ENCODE peak calls at places on chromosomes 4 and X, in four cellular contexts. U, A, T and X are unnamed samples.

GRCh38 chr4:3413217-3413671 is 28.5 kb upstream of the HGFAC start:
- DNase-seq in A (no peak), U (no peak), T (no peak), X (no peak)

GRCh38 chr4:108029321-108029720 is 39.6 kb downstream of the HADH start:
- DNase-seq in T (no peak), A (no peak), U (no peak), X (no peak)

GRCh38 chrX:100911731-100912130 is 17.0 kb downstream of the XKRX start:
- DNase-seq in A (peak), U (no peak), T (no peak), X (no peak)

GRCh38 chrX:7347465-7347864 is 199.5 kb upstream of the PUDP start:
- DNase-seq in T (no peak), A (no peak), U (no peak), X (no peak)

GRCh38 chr4:101191302-101192098 is 155.8 kb downstream of the PPP3CA start:
- DNase-seq in A (peak), U (peak), T (no peak), X (no peak)

GRCh38 chr4:138367942-138368341 is 125.8 kb upstream of the SLC7A11 start:
- DNase-seq in A (no peak), T (no peak), U (no peak), X (no peak)

GRCh38 chrX:84339507-84340364 is 151.7 kb upstream of the RPS6KA6 start:
- DNase-seq in U (no peak), A (peak), T (no peak), X (peak)

GRCh38 chrX:116204947-116205346 is 34.4 kb downstream of the AGTR2 start:
- DNase-seq in A (peak), U (no peak), T (peak), X (no peak)

GRCh38 chr4:56289934-56290333 is 97.4 kb downstream of the AASDH start:
- DNase-seq in A (no peak), T (no peak), U (no peak), X (no peak)

GRCh38 chr4:74117024-74117534 is 18.1 kb upstream of the CXCL2 start:
- DNase-seq in T (peak), U (peak), A (peak), X (no peak)

GRCh38 chr4:38177035-38177791 is 217.0 kb downstream of the PTTG2 start:
- DNase-seq in T (no peak), U (peak), A (peak), X (peak)

GRCh38 chr4:87097075-87097474 is 123.3 kb downstream of the KLHL8 start:
- DNase-seq in A (no peak), T (no peak), U (no peak), X (peak)

GRCh38 chr4:65918872-65919271 is 248.6 kb upstream of the EPHA5 start:
- DNase-seq in T (no peak), A (no peak), U (no peak), X (no peak)

GRCh38 chr4:29900336-29900735 is 819.8 kb upstream of the PCDH7 start:
- DNase-seq in A (no peak), U (no peak), T (no peak), X (no peak)

GRCh38 chrX:9569875-9570274 is 105.0 kb downstream of the TBL1X start:
- DNase-seq in T (no peak), A (no peak), U (no peak), X (no peak)

GRCh38 chr4:138263438-138263837 is 21.3 kb upstream of the SLC7A11 start:
- DNase-seq in T (no peak), A (no peak), U (no peak), X (peak)

GRCh38 chr4:20137176-20137575 is 114.5 kb upstream of the SLIT2 start:
- DNase-seq in T (no peak), A (no peak), U (no peak), X (no peak)

GRCh38 chr4:2363056-2363719 is 55.3 kb downstream of the ZFYVE28 start:
- DNase-seq in U (peak), A (no peak), T (no peak), X (no peak)

GRCh38 chr4:182688081-182688480 is 229.1 kb downstream of the DCTD start:
- DNase-seq in U (no peak), A (no peak), T (no peak), X (no peak)

GRCh38 chr4:63430105-63430504 is 979.1 kb downstream of the TECRL start:
- DNase-seq in A (no peak), U (no peak), T (no peak), X (no peak)

GRCh38 chr4:41143721-41144379 is 70.5 kb downstream of the APBB2 start:
- DNase-seq in A (peak), T (no peak), U (no peak), X (no peak)

GRCh38 chrX:110964761-110965160 is 131.2 kb upstream of the PAK3 start:
- DNase-seq in T (no peak), U (peak), A (no peak), X (no peak)

GRCh38 chr4:1706358-1706757 is 5.8 kb downstream of the SLBP start:
- DNase-seq in U (no peak), T (no peak), A (no peak), X (no peak)

GRCh38 chr4:139472761-139473335 is 18.9 kb downstream of the RAB33B start:
- DNase-seq in A (no peak), T (no peak), U (no peak), X (no peak)

GRCh38 chr4:2843909-2844584 is 403 bp downstream of the ADD1 start:
- DNase-seq in A (peak), U (peak), T (no peak), X (peak)

GRCh38 chrX:22760513-22761057 is 239.2 kb upstream of the DDX53 start:
- DNase-seq in U (no peak), A (no peak), T (no peak), X (no peak)

GRCh38 chr4:69376450-69376849 is 96.2 kb downstream of the UGT2B28 start:
- DNase-seq in U (no peak), T (no peak), A (no peak), X (no peak)

GRCh38 chrX:110448459-110448858 is 89.8 kb downstream of the RTL9 start:
- DNase-seq in T (no peak), A (no peak), U (no peak), X (no peak)

GRCh38 chrX:129115104-129115503 is 408.2 kb downstream of the SMARCA1 start:
- DNase-seq in T (peak), A (peak), U (no peak), X (peak)

GRCh38 chrX:10326578-10326977 is 169.8 kb downstream of the CLCN4 start:
- DNase-seq in U (no peak), T (peak), A (peak), X (peak)

GRCh38 chr4:3634281-3635089 is 102.3 kb upstream of the LRPAP1 start:
- DNase-seq in A (no peak), T (no peak), U (no peak), X (no peak)

GRCh38 chr4:163846008-163846407 is 351.5 kb downstream of the TMA16 start:
- DNase-seq in U (no peak), T (no peak), A (no peak), X (no peak)

GRCh38 chrX:1788300-1788911 is 173.5 kb downstream of the ASMT start:
- DNase-seq in T (no peak), U (no peak), A (no peak), X (no peak)

GRCh38 chr4:51960486-51960885 is 59.7 kb downstream of the LRRC66 start:
- DNase-seq in T (no peak), A (no peak), U (no peak), X (no peak)

DNA sequence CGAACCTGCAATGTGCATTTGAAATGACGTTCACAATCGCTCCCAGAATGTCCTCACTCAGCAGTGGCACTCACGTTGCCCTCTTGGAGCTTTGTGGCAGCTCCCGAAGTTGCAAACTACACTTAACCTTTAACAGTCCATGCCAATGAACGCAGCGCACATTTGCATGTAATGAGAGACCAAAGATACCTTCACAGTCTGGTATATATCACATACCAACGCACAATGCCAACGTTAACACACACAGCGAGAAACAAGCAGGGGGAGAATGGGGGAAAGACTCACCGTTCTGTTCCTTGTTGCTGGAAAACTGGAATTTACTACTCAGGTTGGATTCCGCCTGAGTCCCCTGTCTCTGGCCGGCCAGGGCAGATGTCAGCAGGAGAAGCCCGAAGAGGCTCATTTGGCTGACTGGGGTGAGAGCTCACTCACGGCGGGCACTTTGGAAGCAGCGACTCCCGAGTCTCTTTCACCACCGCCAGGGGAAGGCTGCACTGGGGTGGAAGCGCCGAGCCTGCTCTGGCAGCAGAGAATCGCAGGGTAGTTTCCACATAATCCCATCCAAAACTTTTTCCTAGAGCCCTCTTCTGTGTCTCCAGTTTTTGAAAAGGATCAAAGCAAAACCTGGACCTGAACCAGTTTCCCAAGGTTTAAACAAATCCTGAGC is 965 bp downstream of the PDGFC start:
- DNase-seq in A (peak), T (no peak), U (peak), X (peak)
- TF ChIP-seq POLR2A in A (no peak), T (no peak), U (no peak), X (no peak)

GRCh38 chr4:112145326-112145819 is at the start of gene FAM241A:
- DNase-seq in T (peak), A (peak), U (peak), X (peak)
- TF ChIP-seq POLR2A in T (peak), A (peak), U (peak), X (peak)

DNA sequence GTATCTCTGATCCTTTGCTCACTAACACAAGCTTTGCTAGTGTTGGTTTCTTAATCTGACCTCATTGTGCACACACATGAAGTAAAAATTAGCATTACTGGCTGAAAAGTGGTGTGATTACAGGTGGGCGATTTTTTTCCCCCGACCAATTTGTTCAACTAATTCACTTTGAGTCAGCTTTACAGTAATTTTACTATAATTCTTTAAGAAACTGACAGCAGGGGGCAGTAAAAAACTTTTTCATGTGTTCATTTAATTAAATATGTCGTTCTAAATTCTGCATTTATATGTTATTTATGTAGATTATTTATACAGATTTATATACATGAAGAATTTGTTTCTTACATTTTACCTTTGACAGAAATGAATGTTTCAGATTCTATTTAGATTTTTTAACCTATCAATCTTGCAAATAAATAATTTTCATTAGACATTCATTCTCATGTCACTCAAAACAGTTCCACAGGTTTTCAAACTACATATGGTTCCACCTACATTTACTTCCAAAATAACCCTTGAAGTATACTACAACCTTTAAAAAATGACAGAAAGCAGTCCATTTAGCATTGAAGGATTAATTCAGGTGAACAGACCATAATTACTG is 17.5 kb downstream of the PALLD start:
- DNase-seq in U (no peak), A (peak), T (no peak), X (peak)
- TF ChIP-seq POLR2A in U (no peak), A (no peak), T (no peak), X (no peak)

DNA sequence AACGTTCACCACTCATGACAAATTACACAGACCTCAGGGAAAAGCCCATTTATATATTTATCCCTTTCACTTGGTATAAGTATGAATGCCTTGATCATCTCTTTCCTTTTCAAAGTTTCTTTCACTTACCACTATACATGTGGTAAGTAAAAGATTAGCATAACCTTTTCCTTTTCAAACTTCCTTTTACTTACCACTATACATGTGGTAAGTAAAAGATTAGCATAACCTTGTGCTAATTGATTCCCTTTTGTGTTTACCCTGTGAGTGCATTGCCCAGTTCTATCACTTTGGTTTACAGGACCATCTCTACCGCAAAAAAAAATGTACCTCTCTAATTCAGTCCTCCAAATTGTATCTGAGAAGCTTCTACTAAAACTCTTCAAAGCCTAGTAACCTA is 32.7 kb upstream of the TCEANC start:
- DNase-seq in U (no peak), A (no peak), T (no peak), X (no peak)
- TF ChIP-seq POLR2A in U (no peak), A (no peak), T (no peak), X (no peak)

DNA sequence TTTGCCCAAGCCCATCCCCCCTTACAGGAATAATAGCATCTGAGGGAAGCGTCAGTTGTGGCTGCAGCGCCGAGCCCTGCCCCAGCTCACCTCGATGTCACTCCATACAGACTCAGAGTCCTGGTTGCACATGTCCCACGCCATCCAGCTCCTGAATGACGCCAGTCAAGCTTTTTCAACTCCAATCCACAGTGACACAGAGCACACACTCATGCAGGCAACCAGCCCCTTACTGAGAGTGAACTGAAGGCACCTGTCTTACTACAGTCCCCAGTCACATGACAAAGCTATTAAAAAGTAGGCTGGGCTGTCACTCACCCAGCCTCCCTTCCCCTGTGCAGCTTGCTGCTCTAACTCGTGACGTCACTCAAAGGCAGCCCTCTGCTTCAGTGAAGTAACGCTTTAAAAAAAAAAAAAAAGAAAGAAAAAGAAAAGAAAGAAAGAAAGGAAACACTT is at the start of gene PPARGC1A:
- DNase-seq in T (no peak), A (no peak), U (peak), X (no peak)
- TF ChIP-seq POLR2A in T (no peak), A (no peak), U (peak), X (no peak)